ENCODE peak calls at places on chromosomes 6 and 20, in four cellular contexts. One of them, this sample, is unnamed.

GRCh38 chr6:36897629-36898028 is 11.9 kb downstream of the C6orf89 start:
- DNase-seq in pons: no peak
- DNase-seq in naive B cell: no peak
- DNase-seq in NCI-H748 treated with DMSO at 0.1 percent for 48 hours: no peak
- DNase-seq in this sample: no peak

GRCh38 chr6:163730496-163731210 is 316.1 kb downstream of the QKI start:
- DNase-seq in pons: no peak
- DNase-seq in naive B cell: no peak
- DNase-seq in NCI-H748 treated with DMSO at 0.1 percent for 48 hours: no peak
- DNase-seq in this sample: no peak

GRCh38 chr6:166602928-166603690 is 16.6 kb upstream of the RAMACL start:
- DNase-seq in pons: no peak
- DNase-seq in naive B cell: no peak
- DNase-seq in NCI-H748 treated with DMSO at 0.1 percent for 48 hours: no peak
- DNase-seq in this sample: no peak

GRCh38 chr6:142850653-142851434 is 94.1 kb downstream of the HIVEP2 start:
- DNase-seq in pons: no peak
- DNase-seq in naive B cell: no peak
- DNase-seq in NCI-H748 treated with DMSO at 0.1 percent for 48 hours: no peak
- DNase-seq in this sample: no peak

GRCh38 chr20:63224272-63225081 is 8.5 kb upstream of the YTHDF1 start:
- DNase-seq in pons: no peak
- DNase-seq in naive B cell: no peak
- DNase-seq in NCI-H748 treated with DMSO at 0.1 percent for 48 hours: no peak
- DNase-seq in this sample: no peak

GRCh38 chr6:20038805-20039204 is 173.5 kb downstream of the MBOAT1 start:
- DNase-seq in pons: no peak
- DNase-seq in naive B cell: no peak
- DNase-seq in NCI-H748 treated with DMSO at 0.1 percent for 48 hours: no peak
- DNase-seq in this sample: no peak

GRCh38 chr6:44650495-44650894 is 263.0 kb downstream of the CDC5L start:
- DNase-seq in pons: no peak
- DNase-seq in naive B cell: no peak
- DNase-seq in NCI-H748 treated with DMSO at 0.1 percent for 48 hours: no peak
- DNase-seq in this sample: no peak

GRCh38 chr20:63857751-63858392 is 3.4 kb upstream of the ABHD16B start:
- DNase-seq in pons: no peak
- DNase-seq in naive B cell: no peak
- DNase-seq in NCI-H748 treated with DMSO at 0.1 percent for 48 hours: no peak
- DNase-seq in this sample: no peak

GRCh38 chr20:36887779-36888133 is 11.8 kb downstream of the TLDC2 start:
- DNase-seq in pons: peak
- DNase-seq in naive B cell: no peak
- DNase-seq in NCI-H748 treated with DMSO at 0.1 percent for 48 hours: no peak
- DNase-seq in this sample: no peak

GRCh38 chr6:47308223-47308567 is 1.5 kb downstream of the TNFRSF21 start:
- DNase-seq in pons: no peak
- DNase-seq in naive B cell: no peak
- DNase-seq in NCI-H748 treated with DMSO at 0.1 percent for 48 hours: no peak
- DNase-seq in this sample: no peak

GRCh38 chr6:166459906-166460305 is 77.2 kb upstream of the MPC1 start:
- DNase-seq in pons: no peak
- DNase-seq in naive B cell: no peak
- DNase-seq in NCI-H748 treated with DMSO at 0.1 percent for 48 hours: no peak
- DNase-seq in this sample: no peak

GRCh38 chr6:100487638-100488037 is 22.9 kb upstream of the SIM1 start:
- DNase-seq in pons: no peak
- DNase-seq in naive B cell: no peak
- DNase-seq in NCI-H748 treated with DMSO at 0.1 percent for 48 hours: no peak
- DNase-seq in this sample: no peak

GRCh38 chr20:56731496-56731895 is 102.4 kb downstream of the TFAP2C start:
- DNase-seq in pons: no peak
- DNase-seq in naive B cell: no peak
- DNase-seq in NCI-H748 treated with DMSO at 0.1 percent for 48 hours: no peak
- DNase-seq in this sample: no peak

GRCh38 chr6:46925563-46926253 is 4.0 kb upstream of the ADGRF5 start:
- DNase-seq in pons: no peak
- DNase-seq in naive B cell: no peak
- DNase-seq in NCI-H748 treated with DMSO at 0.1 percent for 48 hours: no peak
- DNase-seq in this sample: no peak

GRCh38 chr6:80639243-80639642 is 532.8 kb downstream of the BCKDHB start:
- DNase-seq in pons: no peak
- DNase-seq in naive B cell: no peak
- DNase-seq in NCI-H748 treated with DMSO at 0.1 percent for 48 hours: no peak
- DNase-seq in this sample: no peak

GRCh38 chr6:136464874-136465273 is 85.3 kb downstream of the MAP7 start:
- DNase-seq in pons: peak
- DNase-seq in naive B cell: no peak
- DNase-seq in NCI-H748 treated with DMSO at 0.1 percent for 48 hours: no peak
- DNase-seq in this sample: no peak

GRCh38 chr20:51156796-51157119 is 133.9 kb upstream of the KCNG1 start:
- DNase-seq in pons: no peak
- DNase-seq in naive B cell: no peak
- DNase-seq in NCI-H748 treated with DMSO at 0.1 percent for 48 hours: no peak
- DNase-seq in this sample: no peak

GRCh38 chr20:63490416-63490815 is 8.5 kb downstream of the EEF1A2 start:
- DNase-seq in pons: no peak
- DNase-seq in naive B cell: no peak
- DNase-seq in NCI-H748 treated with DMSO at 0.1 percent for 48 hours: no peak
- DNase-seq in this sample: no peak

GRCh38 chr6:347951-348859 is 43.3 kb upstream of the IRF4 start:
- DNase-seq in pons: no peak
- DNase-seq in naive B cell: no peak
- DNase-seq in NCI-H748 treated with DMSO at 0.1 percent for 48 hours: no peak
- DNase-seq in this sample: no peak

GRCh38 chr20:19975436-19975799 is 41.7 kb upstream of the NAA20 start:
- DNase-seq in pons: peak
- DNase-seq in naive B cell: no peak
- DNase-seq in NCI-H748 treated with DMSO at 0.1 percent for 48 hours: no peak
- DNase-seq in this sample: no peak

GRCh38 chr6:13427838-13428527 is 59.4 kb downstream of the GFOD1 start:
- DNase-seq in pons: no peak
- DNase-seq in naive B cell: peak
- DNase-seq in NCI-H748 treated with DMSO at 0.1 percent for 48 hours: no peak
- DNase-seq in this sample: peak

GRCh38 chr6:89122625-89123024 is 4.8 kb upstream of the SRSF12 start:
- DNase-seq in pons: peak
- DNase-seq in naive B cell: peak
- DNase-seq in NCI-H748 treated with DMSO at 0.1 percent for 48 hours: peak
- DNase-seq in this sample: peak

GRCh38 chr6:1346556-1347186 is 34.8 kb downstream of the FOXQ1 start:
- DNase-seq in pons: peak
- DNase-seq in naive B cell: no peak
- DNase-seq in NCI-H748 treated with DMSO at 0.1 percent for 48 hours: no peak
- DNase-seq in this sample: no peak

GRCh38 chr6:29758761-29759160 is 35.5 kb downstream of the HLA-F start:
- DNase-seq in pons: no peak
- DNase-seq in naive B cell: no peak
- DNase-seq in NCI-H748 treated with DMSO at 0.1 percent for 48 hours: no peak
- DNase-seq in this sample: no peak

GRCh38 chr6:161414180-161414579 is 140.3 kb upstream of the AGPAT4 start:
- DNase-seq in pons: no peak
- DNase-seq in naive B cell: no peak
- DNase-seq in NCI-H748 treated with DMSO at 0.1 percent for 48 hours: no peak
- DNase-seq in this sample: no peak

GRCh38 chr20:58150772-58151171 is 77.7 kb downstream of the ANKRD60 start:
- DNase-seq in pons: no peak
- DNase-seq in naive B cell: peak
- DNase-seq in NCI-H748 treated with DMSO at 0.1 percent for 48 hours: peak
- DNase-seq in this sample: no peak

GRCh38 chr6:93784794-93785757 is 365.7 kb upstream of the EPHA7 start:
- DNase-seq in pons: peak
- DNase-seq in naive B cell: no peak
- DNase-seq in NCI-H748 treated with DMSO at 0.1 percent for 48 hours: no peak
- DNase-seq in this sample: no peak

GRCh38 chr20:60283281-60283680 is 325.1 kb downstream of the CDH26 start:
- DNase-seq in pons: no peak
- DNase-seq in naive B cell: no peak
- DNase-seq in NCI-H748 treated with DMSO at 0.1 percent for 48 hours: no peak
- DNase-seq in this sample: no peak

GRCh38 chr6:45609141-45609638 is 231.5 kb upstream of the SUPT3H start:
- DNase-seq in pons: no peak
- DNase-seq in naive B cell: no peak
- DNase-seq in NCI-H748 treated with DMSO at 0.1 percent for 48 hours: no peak
- DNase-seq in this sample: no peak

GRCh38 chr6:156988276-156989158 is 211.3 kb downstream of the ARID1B start:
- DNase-seq in pons: no peak
- DNase-seq in naive B cell: peak
- DNase-seq in NCI-H748 treated with DMSO at 0.1 percent for 48 hours: no peak
- DNase-seq in this sample: peak

GRCh38 chr6:152356659-152357058 is 280.5 kb downstream of the SYNE1 start:
- DNase-seq in pons: peak
- DNase-seq in naive B cell: no peak
- DNase-seq in NCI-H748 treated with DMSO at 0.1 percent for 48 hours: no peak
- DNase-seq in this sample: peak

GRCh38 chr6:34445313-34445860 is 19.5 kb upstream of the RPS10 start:
- DNase-seq in pons: no peak
- DNase-seq in naive B cell: no peak
- DNase-seq in NCI-H748 treated with DMSO at 0.1 percent for 48 hours: no peak
- DNase-seq in this sample: no peak

GRCh38 chr6:83378621-83379388 is 52.0 kb downstream of the ME1 start:
- DNase-seq in pons: no peak
- DNase-seq in naive B cell: no peak
- DNase-seq in NCI-H748 treated with DMSO at 0.1 percent for 48 hours: no peak
- DNase-seq in this sample: no peak

This sample was measured in GM20000.